ENCODE peak calls at places on chromosomes 7 and 10, in five cellular contexts. C is AG04450; K is foreskin keratinocyte; D is WERI-Rb-1; E is CD8-positive, alpha-beta T cell. P is an unnamed sample.

GRCh38 chr10:31704195-31704594 is 224.4 kb downstream of the ARHGAP12 start:
- DNase-seq in K (no peak), C (no peak), D (no peak), E (no peak), P (no peak)

GRCh38 chr7:47669178-47669878 is 87.4 kb upstream of the TNS3 start:
- DNase-seq in K (peak; percentile 46), E (no peak), C (peak; percentile 75), D (no peak), P (peak; percentile 69)

GRCh38 chr7:81769891-81770818 is at the start of gene HGF:
- DNase-seq in D (no peak), C (peak; percentile 70), K (no peak), E (no peak), P (no peak)

GRCh38 chr7:5349005-5349380 is 66.2 kb downstream of the SLC29A4 start:
- DNase-seq in K (no peak), E (no peak), D (no peak), C (no peak), P (no peak)

GRCh38 chr7:149669121-149669818 is 104.1 kb downstream of the ZNF467 start:
- DNase-seq in C (no peak), K (no peak), D (no peak), E (no peak), P (no peak)

GRCh38 chr10:69057261-69057950 is 30.5 kb upstream of the SRGN start:
- DNase-seq in K (no peak), C (no peak), D (no peak), E (no peak), P (no peak)

GRCh38 chr7:153382591-153383225 is 623.2 kb downstream of the ACTR3B start:
- DNase-seq in D (no peak), E (no peak), K (no peak), C (no peak), P (no peak)

GRCh38 chr10:121598261-121599249 is at the start of gene FGFR2:
- DNase-seq in C (no peak), D (peak; percentile 86), E (no peak), K (no peak), P (no peak)

GRCh38 chr7:129950191-129950940 is 2.4 kb downstream of the UBE2H start:
- DNase-seq in K (no peak), C (no peak), E (no peak), D (peak; percentile 35), P (no peak)

GRCh38 chr7:81871606-81872265 is 101.9 kb upstream of the HGF start:
- DNase-seq in E (no peak), K (no peak), C (no peak), D (no peak), P (no peak)

GRCh38 chr7:75688200-75689136 is 50.3 kb downstream of the HIP1 start:
- DNase-seq in K (no peak), D (no peak), C (no peak), E (no peak), P (no peak)

GRCh38 chr10:68223535-68224165 is 8.3 kb downstream of the ATOH7 start:
- DNase-seq in D (peak; percentile 55), C (no peak), K (no peak), E (no peak), P (no peak)

GRCh38 chr10:22984066-22984465 is 56.2 kb downstream of the ARMC3 start:
- DNase-seq in D (no peak), K (no peak), E (no peak), C (no peak), P (no peak)

DNA sequence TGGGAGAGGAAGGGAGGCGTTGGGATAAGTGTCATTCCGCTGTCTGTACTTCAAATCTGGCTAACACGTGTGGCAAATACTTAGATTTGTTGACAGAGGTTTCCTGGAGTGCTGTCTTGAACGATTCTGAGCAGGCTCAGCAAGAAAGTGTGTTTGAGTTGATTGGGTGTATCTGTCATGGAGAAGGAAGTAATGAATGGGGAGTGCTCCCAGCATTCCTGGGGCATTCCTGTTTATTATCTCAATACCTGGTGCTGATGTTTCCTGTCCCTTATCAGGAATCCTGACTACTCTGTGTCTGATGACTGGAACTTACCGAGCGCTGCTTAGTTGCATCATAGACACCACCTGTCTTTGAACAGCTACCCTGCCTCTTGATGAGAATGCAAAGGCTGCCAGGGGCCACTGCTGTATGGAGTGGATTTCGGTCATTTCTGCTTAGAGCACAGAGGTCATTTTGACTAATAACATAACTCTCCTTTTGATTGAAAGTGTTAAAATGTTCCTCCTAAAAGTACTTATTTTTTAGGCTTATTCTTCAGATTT is 40.9 kb upstream of the TMEM248 start:
- DNase-seq in K (no peak), E (no peak), D (no peak), C (no peak), P (no peak)
- H3K27ac ChIP-seq in K (no peak overlapping the region), E (no peak overlapping the region), D (no peak overlapping the region), C (no peak overlapping the region), P (no peak overlapping the region)

DNA sequence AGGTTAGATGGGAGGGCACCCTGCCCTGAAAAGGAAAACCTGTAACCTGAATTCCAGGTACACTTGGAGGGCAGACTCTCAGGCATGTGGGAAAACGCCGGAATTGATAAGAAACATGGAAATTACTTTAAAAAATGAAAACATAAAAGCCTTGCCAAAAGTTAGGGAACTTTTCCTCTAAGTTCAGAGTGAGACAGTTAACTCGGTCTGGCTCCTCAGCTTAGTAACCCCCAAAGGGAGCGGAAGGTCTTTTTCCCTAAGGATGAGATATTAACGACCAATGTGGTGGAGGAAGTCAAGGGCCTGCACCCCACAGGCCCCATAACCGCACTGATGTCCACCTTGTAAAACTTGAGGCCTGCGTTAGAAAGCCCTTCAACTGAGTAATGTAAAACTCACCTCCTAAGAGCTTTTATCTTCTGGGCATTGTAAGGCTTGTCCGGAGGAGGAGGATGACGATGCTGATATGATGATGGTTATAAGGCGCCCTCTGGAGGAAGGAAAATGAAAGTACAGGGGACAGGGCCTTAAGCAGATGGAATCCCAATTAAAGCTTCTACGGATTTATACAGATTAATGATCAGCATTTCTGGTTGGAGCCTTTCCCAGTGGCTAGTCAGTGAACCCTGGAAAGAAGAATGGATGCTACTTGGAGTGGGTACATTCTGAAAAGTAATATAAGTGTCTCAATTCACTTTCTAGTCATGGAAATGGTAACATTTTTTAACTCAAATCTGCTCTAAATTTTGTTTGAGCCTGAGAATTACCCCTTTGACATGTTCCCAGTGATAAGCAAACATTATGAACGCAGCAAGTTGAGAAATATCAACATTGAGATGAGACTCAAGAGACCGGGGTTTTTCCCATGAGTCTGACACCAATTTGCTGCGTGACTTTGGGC is 696 bp downstream of the COL1A2 start:
- DNase-seq in C (peak; percentile 64), E (no peak), K (peak; percentile 40), D (peak; percentile 67), P (no peak)
- H3K27ac ChIP-seq in C (peak overlapping the region; percentile 98), E (no peak overlapping the region), K (no peak overlapping the region), D (peak overlapping the region; percentile 50), P (no peak overlapping the region)

GRCh38 chr10:62912086-62912485 is 95.9 kb upstream of the EGR2 start:
- DNase-seq in C (no peak), K (no peak), E (no peak), D (no peak), P (no peak)
- H3K27ac ChIP-seq in C (no peak overlapping the region), K (no peak overlapping the region), E (no peak overlapping the region), D (no peak overlapping the region), P (no peak overlapping the region)

GRCh38 chr7:103764887-103765286 is 224.6 kb downstream of the RELN start:
- DNase-seq in C (no peak), K (no peak), E (no peak), D (peak; percentile 74), P (no peak)

GRCh38 chr7:103766630-103767029 is 222.8 kb downstream of the RELN start:
- DNase-seq in K (no peak), C (no peak), E (no peak), D (no peak), P (no peak)

GRCh38 chr7:103762907-103763306 is 226.6 kb downstream of the RELN start:
- DNase-seq in E (no peak), D (no peak), C (no peak), K (no peak), P (no peak)

GRCh38 chr7:103762361-103762760 is 227.1 kb downstream of the RELN start:
- DNase-seq in K (no peak), E (no peak), C (no peak), D (no peak), P (no peak)

DNA sequence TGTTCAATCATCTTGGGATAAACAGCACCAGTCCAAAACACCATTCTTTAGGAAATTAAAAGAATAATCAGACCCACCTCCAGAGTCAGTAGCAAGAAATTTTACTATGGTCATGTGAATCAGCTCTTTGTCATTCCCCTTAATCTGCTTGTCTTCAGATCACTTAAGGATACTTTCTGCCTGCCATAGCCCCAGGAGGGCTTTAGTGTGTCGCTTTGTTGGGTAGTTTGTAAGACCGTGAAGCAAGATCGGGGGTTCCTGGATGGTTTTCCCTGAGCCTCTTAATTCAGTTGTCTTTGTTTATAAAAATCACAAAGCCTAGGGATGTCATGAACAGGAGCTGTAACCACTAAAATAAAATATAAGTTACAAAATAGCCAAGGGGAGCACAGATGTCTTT is 223.6 kb downstream of the RELN start:
- DNase-seq in D (peak; percentile 41), C (no peak), K (no peak), E (no peak), P (no peak)
- H3K27ac ChIP-seq in D (peak overlapping the region; percentile 71), C (no peak overlapping the region), K (no peak overlapping the region), E (no peak overlapping the region), P (no peak overlapping the region)

GRCh38 chr7:2834748-2835441 is 9.2 kb downstream of the GNA12 start:
- DNase-seq in D (no peak), C (no peak), E (no peak), K (no peak), P (no peak)

GRCh38 chr7:2838873-2839578 is 5.1 kb downstream of the GNA12 start:
- DNase-seq in E (no peak), D (no peak), K (no peak), C (no peak), P (no peak)

GRCh38 chr7:2838451-2838850 is 5.7 kb downstream of the GNA12 start:
- DNase-seq in K (no peak), C (no peak), E (no peak), D (no peak), P (no peak)

GRCh38 chr7:2840458-2840857 is 3.6 kb downstream of the GNA12 start:
- DNase-seq in C (no peak), D (no peak), K (no peak), E (no peak), P (no peak)

GRCh38 chr7:2837476-2837875 is 6.6 kb downstream of the GNA12 start:
- DNase-seq in K (no peak), E (no peak), D (no peak), C (no peak), P (no peak)
- H3K27ac ChIP-seq in K (no peak overlapping the region), E (no peak overlapping the region), D (no peak overlapping the region), C (no peak overlapping the region), P (peak overlapping the region; percentile 49)

GRCh38 chr10:93496322-93497041 is at the start of gene CEP55:
- DNase-seq in K (peak; percentile 73), E (peak; percentile 95), C (no peak), D (peak; percentile 97), P (peak; percentile 92)
- H3K27ac ChIP-seq in K (peak within 1 kb of the TSS; percentile 83), E (peak within 1 kb of the TSS; percentile 54), C (peak within 1 kb of the TSS; percentile 39), D (peak within 1 kb of the TSS; percentile 86), P (no peak within 1 kb of the TSS)

P was measured in PC-9.